ENCODE peak calls at places on chromosomes 6 and 20, in four cellular contexts. E is SK-N-SH, F is GM12878, Q is HepG2. Y is an unnamed sample.

GRCh38 chr6:14518515-14519217 is 401.1 kb downstream of the CD83 start:
- DNase-seq in E (peak), F (no peak), Q (no peak), Y (no peak)

GRCh38 chr20:43746344-43747137 is 19.7 kb upstream of the GTSF1L start:
- DNase-seq in E (no peak), F (no peak), Q (no peak), Y (no peak)

GRCh38 chr6:149990672-149991402 is 27.1 kb downstream of the ULBP1 start:
- DNase-seq in E (peak), F (no peak), Q (no peak), Y (no peak)

GRCh38 chr6:12017876-12018401 is 5.8 kb downstream of the HIVEP1 start:
- DNase-seq in E (no peak), F (no peak), Q (no peak), Y (no peak)

GRCh38 chr6:85355816-85356215 is 94.1 kb upstream of the NT5E start:
- DNase-seq in E (no peak), F (no peak), Q (no peak), Y (no peak)

GRCh38 chr20:43942661-43943285 is 28.1 kb downstream of the TOX2 start:
- DNase-seq in E (no peak), F (no peak), Q (no peak), Y (peak)

GRCh38 chr20:61957961-61958715 is 107.5 kb downstream of the TAF4 start:
- DNase-seq in E (no peak), F (no peak), Q (no peak), Y (no peak)

GRCh38 chr6:44353336-44353735 is 10.9 kb downstream of the SPATS1 start:
- DNase-seq in E (no peak), F (no peak), Q (no peak), Y (no peak)

GRCh38 chr6:17012421-17013225 is 89.2 kb upstream of the STMND1 start:
- DNase-seq in E (peak), F (no peak), Q (no peak), Y (no peak)

GRCh38 chr6:156791261-156791850 is 14.2 kb downstream of the ARID1B start:
- DNase-seq in E (peak), F (peak), Q (peak), Y (no peak)

GRCh38 chr20:18943542-18943941 is 130.0 kb downstream of the SCP2D1 start:
- DNase-seq in E (no peak), F (no peak), Q (no peak), Y (no peak)

GRCh38 chr20:9172908-9173307 is 104.0 kb downstream of the PLCB4 start:
- DNase-seq in E (no peak), F (no peak), Q (no peak), Y (no peak)

GRCh38 chr20:19026121-19026878 is 186.1 kb upstream of the SLC24A3 start:
- DNase-seq in E (no peak), F (peak), Q (no peak), Y (no peak)

GRCh38 chr6:53829698-53830221 is 35.0 kb downstream of the LRRC1 start:
- DNase-seq in E (no peak), F (no peak), Q (peak), Y (no peak)

GRCh38 chr20:41669708-41670263 is 51.6 kb upstream of the CHD6 start:
- DNase-seq in E (no peak), F (no peak), Q (no peak), Y (peak)

GRCh38 chr20:13800728-13801134 is 15.9 kb downstream of the NDUFAF5 start:
- DNase-seq in E (peak), F (no peak), Q (peak), Y (peak)

GRCh38 chr6:703562-703961 is 10.6 kb upstream of the EXOC2 start:
- DNase-seq in E (no peak), F (no peak), Q (no peak), Y (no peak)

GRCh38 chr20:50588034-50588736 is 78.0 kb downstream of the PTPN1 start:
- DNase-seq in E (peak), F (no peak), Q (peak), Y (peak)

GRCh38 chr6:135627092-135627715 is 129.7 kb upstream of the AHI1 start:
- DNase-seq in E (no peak), F (peak), Q (no peak), Y (no peak)

GRCh38 chr6:81751388-81752083 is 945 bp downstream of the TENT5A start:
- DNase-seq in E (no peak), F (no peak), Q (peak), Y (peak)
- TF ChIP-seq PBX3 in E (no peak), F (no peak), Q (no peak), Y (no peak)

GRCh38 chr6:96755096-96755495 is 82.2 kb downstream of the GPR63 start:
- DNase-seq in E (no peak), F (no peak), Q (no peak), Y (no peak)
- TF ChIP-seq PBX3 in E (no peak), F (no peak), Q (no peak), Y (no peak)

GRCh38 chr20:52432740-52433139 is 241.2 kb upstream of the ZFP64 start:
- DNase-seq in E (no peak), F (no peak), Q (no peak), Y (no peak)

GRCh38 chr20:52434453-52434852 is 242.9 kb upstream of the ZFP64 start:
- DNase-seq in E (no peak), F (no peak), Q (no peak), Y (no peak)

GRCh38 chr20:52433326-52434040 is 241.9 kb upstream of the ZFP64 start:
- DNase-seq in E (no peak), F (no peak), Q (peak), Y (no peak)

GRCh38 chr20:52438326-52438963 is 246.9 kb upstream of the ZFP64 start:
- DNase-seq in E (no peak), F (no peak), Q (no peak), Y (no peak)

DNA sequence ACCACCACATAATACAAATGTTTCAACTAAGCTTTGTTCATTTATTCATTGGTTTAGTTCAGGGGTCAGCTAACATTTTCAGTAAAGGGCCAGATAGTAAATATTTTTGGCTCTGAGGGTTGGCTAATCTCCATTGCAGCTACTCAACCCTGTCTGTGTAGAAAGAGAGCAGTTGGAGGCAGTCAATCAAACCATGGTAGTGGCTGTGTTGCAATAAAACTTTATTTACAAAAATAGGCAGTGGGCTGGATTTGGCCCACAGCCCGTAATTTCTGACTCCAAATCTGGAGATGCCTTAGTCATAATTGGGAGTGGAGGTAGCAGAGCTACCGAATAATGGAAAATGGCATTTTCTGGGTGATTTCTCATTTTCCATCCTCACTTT is 242.5 kb upstream of the ZFP64 start:
- DNase-seq in E (no peak), F (no peak), Q (no peak), Y (no peak)
- TF ChIP-seq PBX3 in E (no peak), F (no peak), Q (no peak), Y (no peak)

GRCh38 chr20:4957187-4957586 is 44.1 kb downstream of the SLC23A2 start:
- DNase-seq in E (no peak), F (no peak), Q (no peak), Y (no peak)
- TF ChIP-seq PBX3 in E (no peak), F (no peak), Q (no peak), Y (no peak)

GRCh38 chr20:6940052-6940451 is 172.6 kb downstream of the BMP2 start:
- DNase-seq in E (peak), F (no peak), Q (peak), Y (peak)
- TF ChIP-seq PBX3 in E (no peak), F (no peak), Q (no peak), Y (no peak)

GRCh38 chr6:73581293-73581692 is 60.5 kb upstream of the EEF1A1 start:
- DNase-seq in E (no peak), F (no peak), Q (no peak), Y (no peak)

GRCh38 chr6:73580247-73581149 is 59.7 kb upstream of the EEF1A1 start:
- DNase-seq in E (peak), F (peak), Q (peak), Y (peak)

GRCh38 chr6:73586416-73586974 is 65.7 kb upstream of the EEF1A1 start:
- DNase-seq in E (no peak), F (peak), Q (no peak), Y (no peak)

GRCh38 chr6:73579851-73580246 is 59.0 kb upstream of the EEF1A1 start:
- DNase-seq in E (no peak), F (peak), Q (peak), Y (peak)

DNA sequence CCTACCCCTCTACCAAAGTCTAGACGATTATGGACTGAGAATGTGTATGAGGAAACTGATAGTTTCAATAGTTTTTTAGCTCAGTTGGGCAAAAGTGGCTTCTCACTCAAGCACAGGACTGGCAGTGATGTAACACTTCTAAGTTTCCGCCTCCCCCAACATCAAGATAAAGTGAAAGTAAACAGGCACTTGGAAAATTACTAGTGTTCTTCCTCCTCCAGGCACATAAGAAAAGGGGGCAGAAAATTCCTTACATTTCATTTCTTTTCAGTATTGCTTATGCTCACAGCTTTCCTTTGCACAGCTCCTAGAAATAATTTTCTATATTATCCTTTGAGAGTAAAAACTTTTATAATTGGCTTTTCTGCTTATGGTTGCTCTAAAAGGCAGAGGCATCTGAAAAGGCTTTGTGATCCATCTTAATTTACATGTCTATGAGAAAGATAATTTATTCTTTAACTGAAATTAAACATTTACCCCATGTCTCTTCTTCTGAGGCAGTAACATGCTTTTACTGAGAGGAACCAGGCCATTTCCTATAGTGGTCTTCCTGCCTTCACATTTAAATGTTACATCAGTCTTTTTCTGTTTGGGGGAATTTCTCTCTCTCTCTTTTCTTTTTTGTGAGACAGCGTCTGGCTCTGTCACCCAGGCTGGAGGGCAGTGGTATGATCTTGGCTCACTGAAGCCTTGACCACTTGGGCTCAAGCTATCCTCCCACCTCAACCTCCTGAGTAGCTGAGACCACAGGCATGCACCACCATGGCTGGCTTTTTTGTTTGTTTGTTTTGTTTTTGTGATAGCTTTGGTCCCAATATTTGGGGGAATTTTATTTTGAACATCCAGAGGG is 65.0 kb upstream of the EEF1A1 start:
- DNase-seq in E (no peak), F (peak), Q (peak), Y (peak)
- TF ChIP-seq PBX3 in E (peak), F (no peak), Q (no peak), Y (no peak)

GRCh38 chr6:70479236-70479635 is 65.9 kb downstream of the FAM135A start:
- DNase-seq in E (peak), F (no peak), Q (no peak), Y (no peak)
- TF ChIP-seq PBX3 in E (peak), F (no peak), Q (no peak), Y (no peak)